ENCODE peak calls at places on chromosomes 3 and 15, in six cellular contexts. One of them, this sample, is unnamed.
A peak's percentile ranks its signal among the peaks of the same experiment; 100 is the strongest.

GRCh38 chr15:66252411-66253295 is 897 bp downstream of the MEGF11 start:
- DNase-seq in nephron progenitor cell: peak; percentile 82
- DNase-seq in hepatic stellate cell: peak; percentile 71
- DNase-seq in fibroblast of villous mesenchyme: peak; percentile 42
- DNase-seq in foreskin keratinocyte: no peak
- DNase-seq in HFF-Myc: no peak
- DNase-seq in this sample: peak; percentile 68

GRCh38 chr3:171443211-171443957 is 16.8 kb downstream of the TNIK start:
- DNase-seq in foreskin keratinocyte: no peak
- DNase-seq in fibroblast of villous mesenchyme: peak; percentile 86
- DNase-seq in HFF-Myc: no peak
- DNase-seq in hepatic stellate cell: no peak
- DNase-seq in nephron progenitor cell: no peak
- DNase-seq in this sample: no peak

GRCh38 chr15:29765898-29766537 is 56.2 kb downstream of the TJP1 start:
- DNase-seq in nephron progenitor cell: no peak
- DNase-seq in hepatic stellate cell: no peak
- DNase-seq in HFF-Myc: no peak
- DNase-seq in fibroblast of villous mesenchyme: no peak
- DNase-seq in foreskin keratinocyte: no peak
- DNase-seq in this sample: no peak

GRCh38 chr15:57510647-57511046 is 81.1 kb upstream of the MYZAP start:
- DNase-seq in nephron progenitor cell: no peak
- DNase-seq in fibroblast of villous mesenchyme: peak; percentile 94
- DNase-seq in hepatic stellate cell: no peak
- DNase-seq in HFF-Myc: no peak
- DNase-seq in foreskin keratinocyte: no peak
- DNase-seq in this sample: peak; percentile 31

GRCh38 chr3:52798978-52799476 is 4.4 kb downstream of the ITIH3 start:
- DNase-seq in fibroblast of villous mesenchyme: peak; percentile 8
- DNase-seq in hepatic stellate cell: peak; percentile 41
- DNase-seq in foreskin keratinocyte: peak; percentile 30
- DNase-seq in nephron progenitor cell: peak; percentile 21
- DNase-seq in HFF-Myc: no peak
- DNase-seq in this sample: peak; percentile 20

GRCh38 chr3:158792709-158793108 is 9.1 kb upstream of the MFSD1 start:
- DNase-seq in nephron progenitor cell: no peak
- DNase-seq in fibroblast of villous mesenchyme: peak; percentile 95
- DNase-seq in HFF-Myc: no peak
- DNase-seq in hepatic stellate cell: peak; percentile 60
- DNase-seq in foreskin keratinocyte: no peak
- DNase-seq in this sample: no peak

GRCh38 chr15:60590935-60591490 is 112.1 kb upstream of the ICE2 start:
- DNase-seq in hepatic stellate cell: peak; percentile 44
- DNase-seq in foreskin keratinocyte: no peak
- DNase-seq in nephron progenitor cell: peak; percentile 68
- DNase-seq in fibroblast of villous mesenchyme: peak; percentile 23
- DNase-seq in HFF-Myc: no peak
- DNase-seq in this sample: peak; percentile 57

GRCh38 chr3:1609416-1609815 is 489.2 kb upstream of the CNTN4 start:
- DNase-seq in hepatic stellate cell: no peak
- DNase-seq in fibroblast of villous mesenchyme: no peak
- DNase-seq in foreskin keratinocyte: no peak
- DNase-seq in nephron progenitor cell: no peak
- DNase-seq in HFF-Myc: no peak
- DNase-seq in this sample: no peak

GRCh38 chr3:81914254-81914653 is 152.8 kb upstream of the GBE1 start:
- DNase-seq in HFF-Myc: no peak
- DNase-seq in nephron progenitor cell: no peak
- DNase-seq in foreskin keratinocyte: no peak
- DNase-seq in fibroblast of villous mesenchyme: no peak
- DNase-seq in hepatic stellate cell: no peak
- DNase-seq in this sample: no peak

GRCh38 chr15:85517086-85517485 is 136.7 kb downstream of the AKAP13 start:
- DNase-seq in fibroblast of villous mesenchyme: no peak
- DNase-seq in hepatic stellate cell: no peak
- DNase-seq in nephron progenitor cell: no peak
- DNase-seq in foreskin keratinocyte: no peak
- DNase-seq in HFF-Myc: no peak
- DNase-seq in this sample: no peak

GRCh38 chr3:170584585-170585007 is 1.3 kb downstream of the SLC7A14 start:
- DNase-seq in fibroblast of villous mesenchyme: peak; percentile 69
- DNase-seq in foreskin keratinocyte: peak; percentile 23
- DNase-seq in HFF-Myc: no peak
- DNase-seq in hepatic stellate cell: peak; percentile 65
- DNase-seq in nephron progenitor cell: peak; percentile 98
- DNase-seq in this sample: peak; percentile 79

GRCh38 chr3:82038536-82038935 is 277.1 kb upstream of the GBE1 start:
- DNase-seq in hepatic stellate cell: no peak
- DNase-seq in foreskin keratinocyte: no peak
- DNase-seq in nephron progenitor cell: no peak
- DNase-seq in HFF-Myc: no peak
- DNase-seq in fibroblast of villous mesenchyme: peak; percentile 14
- DNase-seq in this sample: no peak

GRCh38 chr15:37102315-37103021 is 2.1 kb upstream of the MEIS2 start:
- DNase-seq in hepatic stellate cell: peak; percentile 45
- DNase-seq in foreskin keratinocyte: no peak
- DNase-seq in nephron progenitor cell: peak; percentile 46
- DNase-seq in HFF-Myc: no peak
- DNase-seq in fibroblast of villous mesenchyme: peak; percentile 56
- DNase-seq in this sample: no peak

GRCh38 chr15:81157939-81158223 is 23.8 kb downstream of the CFAP161 start:
- DNase-seq in HFF-Myc: no peak
- DNase-seq in hepatic stellate cell: no peak
- DNase-seq in foreskin keratinocyte: no peak
- DNase-seq in fibroblast of villous mesenchyme: no peak
- DNase-seq in nephron progenitor cell: no peak
- DNase-seq in this sample: no peak

GRCh38 chr3:141087071-141087824 is 36.1 kb downstream of the SPSB4 start:
- DNase-seq in hepatic stellate cell: no peak
- DNase-seq in nephron progenitor cell: no peak
- DNase-seq in foreskin keratinocyte: no peak
- DNase-seq in HFF-Myc: no peak
- DNase-seq in fibroblast of villous mesenchyme: no peak
- DNase-seq in this sample: no peak

GRCh38 chr3:120767106-120767505 is 24.6 kb downstream of the GTF2E1 start:
- DNase-seq in HFF-Myc: no peak
- DNase-seq in fibroblast of villous mesenchyme: peak; percentile 49
- DNase-seq in nephron progenitor cell: no peak
- DNase-seq in foreskin keratinocyte: no peak
- DNase-seq in hepatic stellate cell: no peak
- DNase-seq in this sample: no peak

GRCh38 chr15:57772223-57772957 is 65.9 kb downstream of the POLR2M start:
- DNase-seq in foreskin keratinocyte: peak; percentile 32
- DNase-seq in fibroblast of villous mesenchyme: peak; percentile 22
- DNase-seq in hepatic stellate cell: no peak
- DNase-seq in HFF-Myc: peak; percentile 17
- DNase-seq in nephron progenitor cell: no peak
- DNase-seq in this sample: no peak

GRCh38 chr3:123156276-123156995 is 45.3 kb upstream of the SEC22A start:
- DNase-seq in HFF-Myc: no peak
- DNase-seq in hepatic stellate cell: no peak
- DNase-seq in nephron progenitor cell: no peak
- DNase-seq in foreskin keratinocyte: no peak
- DNase-seq in fibroblast of villous mesenchyme: no peak
- DNase-seq in this sample: no peak

GRCh38 chr15:39599871-39600270 is 19.0 kb downstream of the THBS1 start:
- DNase-seq in HFF-Myc: no peak
- DNase-seq in nephron progenitor cell: no peak
- DNase-seq in fibroblast of villous mesenchyme: peak; percentile 33
- DNase-seq in foreskin keratinocyte: no peak
- DNase-seq in hepatic stellate cell: no peak
- DNase-seq in this sample: no peak

GRCh38 chr3:58898513-58898912 is 151.3 kb downstream of the CFAP20DC start:
- DNase-seq in hepatic stellate cell: no peak
- DNase-seq in fibroblast of villous mesenchyme: no peak
- DNase-seq in nephron progenitor cell: no peak
- DNase-seq in foreskin keratinocyte: no peak
- DNase-seq in HFF-Myc: no peak
- DNase-seq in this sample: no peak

GRCh38 chr3:154356009-154356408 is 31.7 kb upstream of the DHX36 start:
- DNase-seq in fibroblast of villous mesenchyme: no peak
- DNase-seq in nephron progenitor cell: no peak
- DNase-seq in foreskin keratinocyte: peak; percentile 21
- DNase-seq in hepatic stellate cell: no peak
- DNase-seq in HFF-Myc: no peak
- DNase-seq in this sample: no peak

GRCh38 chr3:138042043-138042442 is 32.1 kb downstream of the CLDN18 start:
- DNase-seq in nephron progenitor cell: no peak
- DNase-seq in hepatic stellate cell: peak; percentile 40
- DNase-seq in foreskin keratinocyte: peak; percentile 44
- DNase-seq in HFF-Myc: no peak
- DNase-seq in fibroblast of villous mesenchyme: peak; percentile 51
- DNase-seq in this sample: no peak

GRCh38 chr3:161305095-161305991 is 66.0 kb downstream of the SPTSSB start:
- DNase-seq in foreskin keratinocyte: no peak
- DNase-seq in HFF-Myc: peak; percentile 10
- DNase-seq in hepatic stellate cell: peak; percentile 17
- DNase-seq in nephron progenitor cell: no peak
- DNase-seq in fibroblast of villous mesenchyme: peak; percentile 14
- DNase-seq in this sample: no peak

GRCh38 chr3:156433138-156433537 is 121.8 kb downstream of the SSR3 start:
- DNase-seq in foreskin keratinocyte: peak; percentile 82
- DNase-seq in fibroblast of villous mesenchyme: peak; percentile 22
- DNase-seq in hepatic stellate cell: peak; percentile 21
- DNase-seq in HFF-Myc: no peak
- DNase-seq in nephron progenitor cell: no peak
- DNase-seq in this sample: no peak

This sample was measured in left colon.